ENCODE peak calls at places on chromosome 15, in four cellular contexts. D is BE2C, E is psoas muscle, J is NB4. Q is an unnamed sample.

GRCh38 chr15:69074011-69074842 is 59.7 kb downstream of the NOX5 start:
- DNase-seq in D (peak; percentile 84), E (peak; percentile 29), J (peak; percentile 30), Q (peak; percentile 67)

GRCh38 chr15:69727257-69727924 is 274.8 kb downstream of the RPLP1 start:
- DNase-seq in D (no peak), E (no peak), J (peak; percentile 46), Q (no peak)

GRCh38 chr15:38017721-38018120 is 83.3 kb downstream of the TMCO5A start:
- DNase-seq in D (no peak), E (no peak), J (peak; percentile 34), Q (no peak)

GRCh38 chr15:101276501-101277037 is 716 bp downstream of the SELENOS start:
- DNase-seq in D (peak; percentile 56), E (no peak), J (peak; percentile 67), Q (no peak)

GRCh38 chr15:57591237-57591821 is 375 bp upstream of the MYZAP start:
- DNase-seq in D (no peak), E (no peak), J (no peak), Q (no peak)

GRCh38 chr15:57591822-57592367 is at the start of gene MYZAP:
- DNase-seq in D (peak; percentile 62), E (peak; percentile 61), J (no peak), Q (peak; percentile 78)

GRCh38 chr15:84598993-84599392 is 1.8 kb upstream of the ZSCAN2 start:
- DNase-seq in D (peak; percentile 62), E (no peak), J (peak; percentile 84), Q (peak; percentile 42)

GRCh38 chr15:36161781-36162212 is 417.6 kb upstream of the CDIN1 start:
- DNase-seq in D (no peak), E (no peak), J (no peak), Q (no peak)

GRCh38 chr15:27808182-27808581 is 290.9 kb downstream of the OCA2 start:
- DNase-seq in D (no peak), E (no peak), J (peak; percentile 34), Q (no peak)

GRCh38 chr15:64610257-64610919 is 150.0 kb downstream of the ZNF609 start:
- DNase-seq in D (no peak), E (no peak), J (no peak), Q (no peak)

GRCh38 chr15:76169013-76169412 is 109.2 kb downstream of the TMEM266 start:
- DNase-seq in D (no peak), E (no peak), J (peak; percentile 75), Q (no peak)

GRCh38 chr15:74497584-74497983 is 36.6 kb upstream of the UBL7 start:
- DNase-seq in D (peak; percentile 61), E (no peak), J (peak; percentile 19), Q (no peak)

GRCh38 chr15:97350813-97351212 is 609.7 kb upstream of the ARRDC4 start:
- DNase-seq in D (no peak), E (no peak), J (no peak), Q (no peak)

GRCh38 chr15:42491540-42492225 is 742 bp upstream of the ZNF106 start:
- DNase-seq in D (no peak), E (no peak), J (no peak), Q (no peak)
- TF ChIP-seq CTCF in D (no peak), E (no peak), J (no peak), Q (no peak)

GRCh38 chr15:49622561-49622960 is 1.7 kb downstream of the DTWD1 start:
- DNase-seq in D (no peak), E (no peak), J (peak; percentile 19), Q (no peak)

GRCh38 chr15:49619226-49619625 is 1.4 kb downstream of the FAM227B start:
- DNase-seq in D (no peak), E (no peak), J (peak; percentile 60), Q (no peak)

GRCh38 chr15:49620658-49621326 is at the start of the genes DTWD1 and FAM227B:
- DNase-seq in D (peak; percentile 95), E (peak; percentile 97), J (peak; percentile 99), Q (peak; percentile 91)

GRCh38 chr15:49621327-49622210 is 721 bp downstream of the DTWD1 start:
- DNase-seq in D (no peak), E (no peak), J (peak; percentile 47), Q (no peak)

GRCh38 chr15:49620174-49620573 is 444 bp downstream of the FAM227B start:
- DNase-seq in D (no peak), E (no peak), J (peak; percentile 64), Q (no peak)
- TF ChIP-seq CTCF in D (no peak), E (peak; percentile 8), J (no peak), Q (no peak)

DNA sequence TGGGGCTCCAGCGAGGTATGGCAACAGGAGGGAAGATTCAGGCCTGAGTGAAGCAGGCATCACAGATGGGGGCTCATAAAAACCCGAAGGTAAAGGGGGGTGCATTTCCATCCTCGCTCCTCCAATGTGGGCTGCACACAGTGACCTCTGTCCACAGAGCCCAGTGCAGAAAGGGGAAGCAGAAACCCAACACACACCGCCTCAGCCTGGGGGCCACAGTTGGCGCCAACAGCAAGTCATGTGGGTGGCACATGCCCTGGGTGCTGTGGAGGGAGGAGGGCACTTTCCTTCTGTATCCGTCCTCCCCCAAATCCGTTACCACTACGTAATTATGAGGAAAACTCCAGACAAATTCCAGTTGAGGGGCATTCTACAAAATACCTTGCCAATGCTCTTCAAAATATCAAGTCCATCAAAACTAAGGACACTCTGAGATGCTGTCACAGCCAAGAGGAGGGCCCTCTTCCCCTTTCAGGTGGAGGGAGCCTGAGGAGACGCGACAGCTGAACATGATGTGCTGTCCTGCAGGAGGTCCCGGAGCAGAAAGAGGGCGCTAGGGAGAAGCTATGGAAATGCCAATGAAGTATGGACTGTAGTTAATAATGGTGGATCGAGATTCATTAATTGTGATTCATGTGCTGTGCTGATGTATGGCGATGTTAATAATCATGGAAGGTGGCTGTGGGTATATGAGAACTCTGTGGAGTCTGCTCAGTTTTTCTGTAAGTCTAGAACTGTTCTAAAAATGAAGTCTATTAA is 16.4 kb downstream of the APBA2 start:
- DNase-seq in D (no peak), E (no peak), J (peak; percentile 18), Q (no peak)
- TF ChIP-seq CTCF in D (peak; percentile 51), E (no peak), J (peak; percentile 26), Q (no peak)

GRCh38 chr15:33007295-33007855 is 187.1 kb downstream of the FMN1 start:
- DNase-seq in D (no peak), E (no peak), J (no peak), Q (no peak)
- TF ChIP-seq CTCF in D (peak; percentile 49), E (no peak), J (no peak), Q (peak; percentile 24)

DNA sequence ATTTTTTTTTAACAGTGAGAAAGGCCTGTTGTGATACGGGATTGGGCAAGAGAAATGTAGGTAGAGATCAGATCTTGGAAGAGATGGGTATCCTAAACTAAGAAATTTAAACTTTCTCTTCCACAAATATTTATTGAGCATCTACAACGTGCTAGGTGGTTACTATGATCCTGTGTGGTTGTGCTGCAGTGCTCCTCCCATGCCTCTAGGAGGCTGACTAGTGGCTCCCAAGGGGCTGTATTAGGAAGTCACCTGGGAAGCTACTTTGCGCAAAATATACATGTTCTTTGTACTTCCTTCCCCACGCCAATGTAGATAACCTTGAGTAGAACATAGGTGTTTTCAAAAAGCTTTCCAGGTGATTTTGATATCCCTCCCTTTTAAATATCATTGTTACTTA is 27.2 kb downstream of the USP3 start:
- DNase-seq in D (no peak), E (no peak), J (peak; percentile 29), Q (no peak)
- TF ChIP-seq CTCF in D (peak; percentile 30), E (no peak), J (peak; percentile 38), Q (peak; percentile 7)

DNA sequence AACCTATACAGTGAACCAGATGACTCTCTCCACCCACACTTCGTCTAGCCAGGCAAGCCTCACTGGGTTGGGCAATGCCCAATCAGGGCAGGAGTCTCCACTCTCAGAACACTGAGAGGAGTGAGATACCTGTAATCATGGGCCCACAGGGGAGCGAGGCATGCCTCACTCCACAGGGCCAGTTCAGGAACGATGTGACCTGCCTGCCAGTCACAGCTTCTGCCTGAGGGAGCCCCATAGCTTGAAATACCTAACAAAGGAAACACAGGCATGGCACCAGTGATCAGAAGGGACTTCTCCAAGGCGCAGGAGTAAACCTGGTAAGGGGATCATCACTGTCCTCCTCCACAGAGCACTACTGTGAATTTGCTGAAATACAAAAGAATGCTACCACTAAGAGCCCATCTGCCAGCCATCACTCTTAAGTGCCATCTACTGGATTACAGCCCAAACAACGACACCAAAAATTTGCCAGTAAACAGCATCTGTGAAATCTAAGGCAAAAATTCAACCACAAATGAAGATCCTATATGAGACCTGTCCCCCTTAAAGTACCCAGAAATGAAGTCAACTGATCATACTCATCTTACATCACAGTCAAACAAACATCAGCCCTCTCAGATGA is 689.9 kb upstream of the SEMA6D start:
- DNase-seq in D (no peak), E (no peak), J (peak; percentile 8), Q (no peak)
- TF ChIP-seq CTCF in D (peak; percentile 14), E (no peak), J (peak; percentile 5), Q (no peak)

DNA sequence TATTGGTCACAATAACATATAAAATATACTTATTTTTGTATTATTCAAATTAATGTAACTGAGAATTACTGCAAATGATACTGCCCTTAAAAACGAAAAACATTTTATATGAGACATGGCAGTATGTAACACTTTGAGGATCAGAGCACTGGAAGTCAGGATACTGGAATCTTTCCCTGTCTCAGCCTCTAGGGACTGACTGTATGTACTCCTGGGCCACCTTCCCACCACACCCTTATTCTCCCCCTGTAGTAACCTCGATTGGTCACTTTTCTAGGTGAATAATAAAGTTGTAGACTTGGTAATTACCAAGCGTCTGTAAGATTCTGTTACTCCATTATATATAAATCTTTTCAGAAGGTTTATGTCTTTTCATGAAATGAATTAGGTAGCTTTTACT is 43.0 kb downstream of the LRRC49 start:
- DNase-seq in D (no peak), E (no peak), J (no peak), Q (no peak)
- TF ChIP-seq CTCF in D (no peak), E (no peak), J (no peak), Q (no peak)

GRCh38 chr15:71538181-71538580 is 272.2 kb upstream of the NR2E3 start:
- DNase-seq in D (no peak), E (no peak), J (no peak), Q (no peak)

GRCh38 chr15:71530116-71530515 is 280.2 kb upstream of the NR2E3 start:
- DNase-seq in D (no peak), E (no peak), J (no peak), Q (no peak)

GRCh38 chr15:71538922-71539321 is 271.4 kb upstream of the NR2E3 start:
- DNase-seq in D (no peak), E (no peak), J (no peak), Q (no peak)

GRCh38 chr15:71529353-71529752 is 281.0 kb upstream of the NR2E3 start:
- DNase-seq in D (no peak), E (no peak), J (no peak), Q (no peak)

DNA sequence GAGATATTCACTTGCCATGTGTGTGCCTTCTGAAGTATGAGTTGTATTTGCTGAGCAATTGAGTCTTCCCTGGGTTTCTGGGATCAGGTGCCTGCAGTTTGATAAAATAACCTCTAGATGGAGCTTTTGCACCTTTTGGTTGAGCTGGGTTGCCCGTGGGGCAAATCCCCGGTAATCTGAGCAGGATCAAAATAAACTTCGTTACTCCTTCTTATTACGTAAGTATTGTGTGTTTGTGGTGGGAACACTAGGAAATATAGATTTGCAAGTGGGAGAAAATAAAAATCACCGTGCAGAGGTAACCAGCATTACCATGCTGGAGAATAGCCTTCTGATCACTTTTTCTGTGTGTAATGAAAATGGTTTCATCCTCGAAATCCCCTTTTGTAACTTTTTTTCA is 277.4 kb upstream of the NR2E3 start:
- DNase-seq in D (peak; percentile 18), E (no peak), J (peak; percentile 42), Q (no peak)
- TF ChIP-seq CTCF in D (peak; percentile 84), E (peak; percentile 50), J (peak; percentile 52), Q (peak; percentile 52)

GRCh38 chr15:80475572-80475971 is 71.4 kb downstream of the ARNT2 start:
- DNase-seq in D (no peak), E (no peak), J (no peak), Q (no peak)
- TF ChIP-seq CTCF in D (peak; percentile 11), E (peak; percentile 25), J (no peak), Q (peak; percentile 27)

Q was measured in nephron progenitor cell.